ENCODE peak calls at places on chromosomes 16 and 17, in eight cellular contexts. One of them, this sample, is unnamed.

GRCh38 chr17:61536417-61536955 is 54.5 kb downstream of the NACA2 start:
- DNase-seq in dorsolateral prefrontal cortex: no peak
- DNase-seq in tibial nerve: no peak
- DNase-seq in uterus: no peak
- DNase-seq in WTC11: no peak
- DNase-seq in spleen: no peak
- DNase-seq in GM20000: peak
- DNase-seq in AG09309: no peak
- DNase-seq in this sample: no peak

GRCh38 chr17:10149573-10150399 is 48.6 kb downstream of the GAS7 start:
- DNase-seq in dorsolateral prefrontal cortex: no peak
- DNase-seq in tibial nerve: no peak
- DNase-seq in uterus: no peak
- DNase-seq in WTC11: no peak
- DNase-seq in spleen: no peak
- DNase-seq in GM20000: peak
- DNase-seq in AG09309: no peak
- DNase-seq in this sample: no peak

GRCh38 chr16:89265647-89266046 is 48.1 kb downstream of the ZNF778 start:
- DNase-seq in dorsolateral prefrontal cortex: no peak
- DNase-seq in tibial nerve: no peak
- DNase-seq in uterus: no peak
- DNase-seq in WTC11: no peak
- DNase-seq in spleen: peak
- DNase-seq in GM20000: no peak
- DNase-seq in AG09309: no peak
- DNase-seq in this sample: no peak

GRCh38 chr17:35898283-35899070 is 18.3 kb upstream of the CCL5 start:
- DNase-seq in dorsolateral prefrontal cortex: no peak
- DNase-seq in tibial nerve: no peak
- DNase-seq in uterus: no peak
- DNase-seq in WTC11: no peak
- DNase-seq in spleen: no peak
- DNase-seq in GM20000: no peak
- DNase-seq in AG09309: no peak
- DNase-seq in this sample: no peak

GRCh38 chr17:66373944-66374817 is 71.8 kb downstream of the PRKCA start:
- DNase-seq in dorsolateral prefrontal cortex: peak
- DNase-seq in tibial nerve: no peak
- DNase-seq in uterus: no peak
- DNase-seq in WTC11: no peak
- DNase-seq in spleen: no peak
- DNase-seq in GM20000: no peak
- DNase-seq in AG09309: no peak
- DNase-seq in this sample: no peak

GRCh38 chr16:54505479-54506247 is 219.1 kb upstream of the IRX3 start:
- DNase-seq in dorsolateral prefrontal cortex: no peak
- DNase-seq in tibial nerve: no peak
- DNase-seq in uterus: no peak
- DNase-seq in WTC11: no peak
- DNase-seq in spleen: no peak
- DNase-seq in GM20000: no peak
- DNase-seq in AG09309: no peak
- DNase-seq in this sample: no peak

GRCh38 chr16:88700636-88701482 is 5.3 kb downstream of the RNF166 start:
- DNase-seq in dorsolateral prefrontal cortex: no peak
- DNase-seq in tibial nerve: peak
- DNase-seq in uterus: peak
- DNase-seq in WTC11: no peak
- DNase-seq in spleen: peak
- DNase-seq in GM20000: peak
- DNase-seq in AG09309: no peak
- DNase-seq in this sample: no peak

GRCh38 chr17:75758131-75758905 is 6.7 kb downstream of the GALK1 start:
- DNase-seq in dorsolateral prefrontal cortex: no peak
- DNase-seq in tibial nerve: no peak
- DNase-seq in uterus: no peak
- DNase-seq in WTC11: peak
- DNase-seq in spleen: no peak
- DNase-seq in GM20000: no peak
- DNase-seq in AG09309: no peak
- DNase-seq in this sample: no peak

GRCh38 chr16:88383401-88384221 is 852 bp downstream of the ZNF469 start:
- DNase-seq in dorsolateral prefrontal cortex: no peak
- DNase-seq in tibial nerve: no peak
- DNase-seq in uterus: peak
- DNase-seq in WTC11: peak
- DNase-seq in spleen: peak
- DNase-seq in GM20000: peak
- DNase-seq in AG09309: no peak
- DNase-seq in this sample: peak

GRCh38 chr16:86077243-86077940 is 178.4 kb downstream of the IRF8 start:
- DNase-seq in dorsolateral prefrontal cortex: no peak
- DNase-seq in tibial nerve: no peak
- DNase-seq in uterus: no peak
- DNase-seq in WTC11: no peak
- DNase-seq in spleen: peak
- DNase-seq in GM20000: no peak
- DNase-seq in AG09309: no peak
- DNase-seq in this sample: no peak

GRCh38 chr17:74987909-74988711 is 678 bp downstream of the CDR2L start:
- DNase-seq in dorsolateral prefrontal cortex: peak
- DNase-seq in tibial nerve: peak
- DNase-seq in uterus: peak
- DNase-seq in WTC11: peak
- DNase-seq in spleen: peak
- DNase-seq in GM20000: no peak
- DNase-seq in AG09309: no peak
- DNase-seq in this sample: no peak

GRCh38 chr16:31710880-31711279 is 162.7 kb upstream of the ZNF267 start:
- DNase-seq in dorsolateral prefrontal cortex: no peak
- DNase-seq in tibial nerve: no peak
- DNase-seq in uterus: no peak
- DNase-seq in WTC11: no peak
- DNase-seq in spleen: no peak
- DNase-seq in GM20000: no peak
- DNase-seq in AG09309: no peak
- DNase-seq in this sample: no peak

GRCh38 chr16:31712064-31712540 is 161.5 kb upstream of the ZNF267 start:
- DNase-seq in dorsolateral prefrontal cortex: no peak
- DNase-seq in tibial nerve: no peak
- DNase-seq in uterus: no peak
- DNase-seq in WTC11: no peak
- DNase-seq in spleen: no peak
- DNase-seq in GM20000: no peak
- DNase-seq in AG09309: no peak
- DNase-seq in this sample: no peak

GRCh38 chr16:31713071-31713944 is 160.3 kb upstream of the ZNF267 start:
- DNase-seq in dorsolateral prefrontal cortex: peak
- DNase-seq in tibial nerve: peak
- DNase-seq in uterus: peak
- DNase-seq in WTC11: peak
- DNase-seq in spleen: peak
- DNase-seq in GM20000: peak
- DNase-seq in AG09309: peak
- DNase-seq in this sample: peak

GRCh38 chr16:31710134-31710533 is 163.5 kb upstream of the ZNF267 start:
- DNase-seq in dorsolateral prefrontal cortex: no peak
- DNase-seq in tibial nerve: no peak
- DNase-seq in uterus: no peak
- DNase-seq in WTC11: no peak
- DNase-seq in spleen: no peak
- DNase-seq in GM20000: no peak
- DNase-seq in AG09309: no peak
- DNase-seq in this sample: no peak

GRCh38 chr16:31711344-31711845 is 162.2 kb upstream of the ZNF267 start:
- DNase-seq in dorsolateral prefrontal cortex: no peak
- DNase-seq in tibial nerve: no peak
- DNase-seq in uterus: no peak
- DNase-seq in WTC11: peak
- DNase-seq in spleen: no peak
- DNase-seq in GM20000: no peak
- DNase-seq in AG09309: no peak
- DNase-seq in this sample: no peak
- TF ChIP-seq CTCF in dorsolateral prefrontal cortex: no peak
- TF ChIP-seq CTCF in tibial nerve: no peak
- TF ChIP-seq CTCF in uterus: no peak
- TF ChIP-seq CTCF in WTC11: no peak
- TF ChIP-seq CTCF in spleen: no peak
- TF ChIP-seq CTCF in GM20000: no peak
- TF ChIP-seq CTCF in AG09309: no peak
- TF ChIP-seq CTCF in this sample: no peak

DNA sequence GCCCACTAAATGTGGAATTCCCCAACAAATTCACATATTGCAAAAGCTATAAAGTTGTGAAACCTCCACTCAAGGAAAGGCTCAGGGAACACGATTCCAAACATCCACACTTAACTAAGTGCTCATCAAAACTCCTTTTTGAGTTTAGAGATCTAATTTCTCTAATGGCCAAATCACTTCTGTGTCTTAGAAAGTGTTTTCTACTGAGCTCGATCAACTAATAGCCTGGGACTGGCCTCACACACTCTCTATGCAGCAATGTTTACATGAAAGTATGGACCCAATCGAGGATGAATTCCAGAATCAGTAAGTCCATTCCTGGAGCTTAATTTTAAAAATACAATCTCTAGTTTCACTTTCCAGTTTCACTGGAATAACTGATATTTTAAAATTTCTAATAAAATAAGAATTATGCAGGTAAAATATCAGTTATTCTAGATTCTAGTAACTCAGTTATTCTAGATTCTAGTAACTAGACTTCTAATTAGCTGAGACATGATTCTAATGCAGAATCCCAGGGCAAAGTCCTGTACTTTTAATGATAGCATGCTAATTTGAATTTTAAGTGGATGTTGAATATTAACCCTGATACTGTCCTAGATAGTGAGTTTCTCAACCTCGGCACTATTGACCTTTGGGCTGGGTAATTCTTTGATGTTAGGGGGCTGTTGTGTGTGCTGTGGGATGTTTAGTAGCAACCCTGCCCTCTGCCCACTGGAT is 30.6 kb downstream of the SALL1 start:
- DNase-seq in dorsolateral prefrontal cortex: no peak
- DNase-seq in tibial nerve: no peak
- DNase-seq in uterus: no peak
- DNase-seq in WTC11: no peak
- DNase-seq in spleen: no peak
- DNase-seq in GM20000: no peak
- DNase-seq in AG09309: no peak
- DNase-seq in this sample: no peak
- TF ChIP-seq CTCF in dorsolateral prefrontal cortex: no peak
- TF ChIP-seq CTCF in tibial nerve: no peak
- TF ChIP-seq CTCF in uterus: no peak
- TF ChIP-seq CTCF in WTC11: no peak
- TF ChIP-seq CTCF in spleen: no peak
- TF ChIP-seq CTCF in GM20000: no peak
- TF ChIP-seq CTCF in AG09309: no peak
- TF ChIP-seq CTCF in this sample: no peak

DNA sequence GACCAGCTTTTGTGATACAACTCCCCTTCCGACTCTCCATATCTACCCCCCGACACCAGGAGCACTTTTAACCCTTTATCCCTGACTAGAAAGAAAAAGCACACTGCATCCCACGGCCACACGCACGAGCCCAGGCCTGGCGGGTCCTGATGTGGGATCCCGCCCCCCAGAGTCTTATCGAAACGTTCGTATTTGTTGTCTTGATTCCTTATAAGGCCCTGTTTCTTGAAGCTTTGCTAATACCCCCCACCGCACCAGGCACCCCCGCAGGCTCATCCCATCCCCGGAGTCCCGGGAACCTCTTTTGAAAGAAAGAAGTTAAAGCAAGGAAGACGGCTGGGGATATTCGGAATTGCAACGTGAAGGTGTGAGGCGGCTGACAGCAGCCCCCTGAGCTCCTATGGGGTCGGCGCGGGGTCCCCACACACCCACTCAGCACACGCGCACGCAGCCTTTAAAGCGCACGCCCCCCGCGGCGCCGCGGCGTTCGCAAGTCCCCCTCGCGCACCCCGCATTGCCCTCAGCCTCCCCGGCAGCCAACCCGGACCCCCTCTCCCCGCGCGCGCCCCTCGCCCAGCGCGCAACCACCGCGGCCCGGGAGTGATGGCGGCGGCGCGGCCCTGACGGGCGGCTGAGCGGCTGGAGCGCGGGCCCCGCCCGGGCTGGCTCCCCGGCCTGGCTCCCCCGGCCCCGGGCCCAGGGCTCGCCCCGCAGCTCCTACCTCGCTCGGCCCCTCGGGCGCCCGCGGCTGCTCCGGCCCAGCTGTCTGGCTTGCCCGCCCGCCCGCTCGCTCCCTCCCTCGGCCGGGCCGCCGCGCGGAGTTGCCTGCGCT is 448 bp downstream of the STAT5B start:
- DNase-seq in dorsolateral prefrontal cortex: no peak
- DNase-seq in tibial nerve: no peak
- DNase-seq in uterus: peak
- DNase-seq in WTC11: peak
- DNase-seq in spleen: peak
- DNase-seq in GM20000: peak
- DNase-seq in AG09309: no peak
- DNase-seq in this sample: no peak
- TF ChIP-seq CTCF in dorsolateral prefrontal cortex: no peak
- TF ChIP-seq CTCF in tibial nerve: no peak
- TF ChIP-seq CTCF in uterus: no peak
- TF ChIP-seq CTCF in WTC11: no peak
- TF ChIP-seq CTCF in spleen: no peak
- TF ChIP-seq CTCF in GM20000: no peak
- TF ChIP-seq CTCF in AG09309: no peak
- TF ChIP-seq CTCF in this sample: no peak

GRCh38 chr17:48231995-48232729 is 124.6 kb downstream of the SNX11 start:
- DNase-seq in dorsolateral prefrontal cortex: no peak
- DNase-seq in tibial nerve: no peak
- DNase-seq in uterus: no peak
- DNase-seq in WTC11: no peak
- DNase-seq in spleen: no peak
- DNase-seq in GM20000: no peak
- DNase-seq in AG09309: no peak
- DNase-seq in this sample: no peak

GRCh38 chr17:48223945-48224344 is 116.4 kb downstream of the SNX11 start:
- DNase-seq in dorsolateral prefrontal cortex: no peak
- DNase-seq in tibial nerve: no peak
- DNase-seq in uterus: no peak
- DNase-seq in WTC11: no peak
- DNase-seq in spleen: no peak
- DNase-seq in GM20000: no peak
- DNase-seq in AG09309: no peak
- DNase-seq in this sample: no peak

GRCh38 chr17:48225725-48226567 is 118.4 kb downstream of the SNX11 start:
- DNase-seq in dorsolateral prefrontal cortex: no peak
- DNase-seq in tibial nerve: no peak
- DNase-seq in uterus: no peak
- DNase-seq in WTC11: no peak
- DNase-seq in spleen: no peak
- DNase-seq in GM20000: no peak
- DNase-seq in AG09309: no peak
- DNase-seq in this sample: no peak

DNA sequence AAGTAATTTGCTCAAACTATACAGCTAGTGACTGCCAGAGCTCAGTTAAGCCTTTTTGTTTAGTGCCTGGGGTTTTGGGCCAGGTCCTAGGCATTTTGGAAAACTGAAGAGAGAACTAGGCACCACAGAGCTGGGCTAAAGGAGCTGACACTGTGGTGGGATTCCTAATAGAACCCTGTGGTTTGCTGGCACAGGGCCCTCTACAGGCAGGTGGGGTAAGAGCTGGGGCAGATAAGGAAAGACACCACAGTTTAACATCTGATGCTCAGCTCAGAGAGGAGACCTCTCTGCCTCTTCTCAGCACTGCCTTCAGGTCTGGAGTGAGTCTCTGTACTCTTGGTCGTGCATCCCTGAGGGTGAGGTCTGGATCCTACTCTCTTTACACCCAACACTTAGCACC is 121.2 kb downstream of the SNX11 start:
- DNase-seq in dorsolateral prefrontal cortex: no peak
- DNase-seq in tibial nerve: no peak
- DNase-seq in uterus: no peak
- DNase-seq in WTC11: peak
- DNase-seq in spleen: no peak
- DNase-seq in GM20000: no peak
- DNase-seq in AG09309: no peak
- DNase-seq in this sample: no peak
- TF ChIP-seq CTCF in dorsolateral prefrontal cortex: no peak
- TF ChIP-seq CTCF in tibial nerve: no peak
- TF ChIP-seq CTCF in uterus: no peak
- TF ChIP-seq CTCF in WTC11: no peak
- TF ChIP-seq CTCF in spleen: no peak
- TF ChIP-seq CTCF in GM20000: no peak
- TF ChIP-seq CTCF in AG09309: no peak
- TF ChIP-seq CTCF in this sample: peak

This sample was measured in D721Med.